ENCODE peak calls at places on chromosomes 16 and 17, in eight cellular contexts. G is mucosa of descending colon, E is tibial nerve, B is fibroblast of mammary gland, R is fibroblast of pulmonary artery, W is brain microvascular endothelial cell, H is GM12865, J is Caco-2. M is an unnamed sample.

GRCh38 chr17:54870671-54871175 is 29.9 kb upstream of the TOM1L1 start:
- DNase-seq in W (no peak), E (no peak), H (no peak), G (no peak), J (no peak), R (no peak), B (no peak), M (no peak)

GRCh38 chr17:50028207-50029120 is 27.4 kb upstream of the ITGA3 start:
- DNase-seq in J (no peak), H (no peak), G (no peak), B (peak), R (peak), W (peak), E (no peak), M (peak)

GRCh38 chr17:40095944-40096791 is 4.2 kb downstream of the NR1D1 start:
- DNase-seq in J (no peak), W (no peak), B (peak), R (no peak), G (peak), H (peak), E (no peak), M (peak)

GRCh38 chr17:76345377-76345945 is 8.3 kb downstream of the PRPSAP1 start:
- DNase-seq in H (no peak), W (no peak), R (no peak), B (no peak), J (no peak), E (no peak), G (no peak), M (no peak)

GRCh38 chr17:9236286-9237052 is 215.2 kb downstream of the NTN1 start:
- DNase-seq in W (no peak), E (no peak), R (no peak), H (no peak), J (no peak), G (no peak), B (no peak), M (no peak)

GRCh38 chr17:40306395-40306794 is 2.6 kb upstream of the RARA start:
- DNase-seq in J (peak), R (no peak), H (no peak), G (no peak), E (no peak), W (no peak), B (no peak), M (no peak)

GRCh38 chr16:4293822-4294457 is 21.1 kb upstream of the TFAP4 start:
- DNase-seq in R (peak), W (peak), E (no peak), J (no peak), H (no peak), G (no peak), B (peak), M (peak)

GRCh38 chr16:24848065-24848464 is 2.3 kb downstream of the SLC5A11 start:
- DNase-seq in R (peak), B (peak), J (no peak), E (no peak), W (peak), G (no peak), H (no peak), M (peak)

GRCh38 chr17:5115673-5116651 is at the start of gene USP6:
- DNase-seq in H (no peak), J (no peak), E (no peak), B (no peak), R (no peak), W (no peak), G (no peak), M (no peak)

GRCh38 chr17:12917401-12917800 is 100.4 kb downstream of the ELAC2 start:
- DNase-seq in E (no peak), G (no peak), R (no peak), J (no peak), H (no peak), B (no peak), W (no peak), M (no peak)

GRCh38 chr17:14813649-14814048 is 451.5 kb downstream of the PMP22 start:
- DNase-seq in W (no peak), J (no peak), B (peak), R (peak), H (no peak), E (no peak), G (peak), M (no peak)
- TF ChIP-seq CTCF in W (peak), J (peak), B (no peak), R (peak), H (no peak), E (no peak), G (no peak), M (no peak)

GRCh38 chr17:31307640-31308039 is 6.2 kb downstream of the EVI2B start:
- DNase-seq in W (no peak), B (no peak), R (no peak), E (no peak), J (no peak), G (no peak), H (no peak), M (no peak)
- H3K4me3 ChIP-seq in W (no peak), B (no peak), R (no peak), E (no peak), J (no peak), G (no peak), H (peak), M (no peak)

GRCh38 chr17:11144358-11145233 is 96.4 kb upstream of the SHISA6 start:
- DNase-seq in R (peak), W (no peak), J (peak), E (no peak), B (peak), H (peak), G (peak), M (no peak)
- TF ChIP-seq CTCF in R (peak), W (peak), J (no peak), E (peak), B (peak), H (peak), G (peak), M (no peak)

GRCh38 chr17:21510686-21511367 is 134.7 kb downstream of the KCNJ12 start:
- DNase-seq in J (no peak), B (no peak), W (no peak), H (no peak), E (no peak), R (no peak), G (no peak), M (peak)
- H3K4me3 ChIP-seq in J (peak), B (peak), W (peak), H (no peak), E (peak), R (peak), G (no peak), M (peak)

DNA sequence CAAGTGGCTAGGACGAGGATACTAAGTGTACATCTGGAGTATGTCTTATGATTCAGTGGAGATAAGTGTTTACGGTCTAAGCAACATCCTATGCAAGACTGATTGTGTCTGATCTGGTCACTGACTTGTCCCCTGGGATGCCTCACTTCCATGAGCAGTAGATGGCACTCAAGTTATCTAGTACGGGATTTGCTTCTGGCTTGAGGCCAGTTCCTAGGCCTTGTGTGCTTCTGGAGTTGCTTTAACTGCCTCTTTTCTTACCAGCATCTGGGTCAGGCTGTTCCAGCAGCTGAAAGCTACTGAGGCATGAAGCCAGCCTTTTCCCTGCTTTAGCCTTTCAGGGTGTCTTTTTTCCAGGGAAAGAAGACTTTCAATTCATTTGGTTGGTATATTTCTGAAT is 23.0 kb downstream of the SUPT6H start:
- DNase-seq in R (peak), W (peak), G (peak), H (no peak), B (peak), E (no peak), J (no peak), M (peak)
- TF ChIP-seq CTCF in R (no peak), W (peak), G (no peak), H (no peak), B (no peak), E (no peak), J (no peak), M (no peak)

GRCh38 chr17:21126645-21127507 is at the start of gene DHRS7B:
- DNase-seq in J (peak), H (peak), W (peak), G (peak), E (peak), B (peak), R (peak), M (peak)

GRCh38 chr17:21129023-21129681 is 2.4 kb downstream of the DHRS7B start:
- DNase-seq in R (peak), H (no peak), G (peak), W (peak), B (peak), E (no peak), J (no peak), M (peak)

GRCh38 chr17:21124096-21124495 is 2.7 kb upstream of the DHRS7B start:
- DNase-seq in J (no peak), H (peak), R (no peak), W (no peak), E (no peak), G (no peak), B (no peak), M (no peak)

GRCh38 chr17:21127508-21128077 is 829 bp downstream of the DHRS7B start:
- DNase-seq in B (peak), J (no peak), H (no peak), W (no peak), G (no peak), E (no peak), R (no peak), M (no peak)

GRCh38 chr17:21125862-21126261 is 902 bp upstream of the DHRS7B start:
- DNase-seq in G (peak), J (no peak), E (no peak), R (no peak), B (no peak), W (no peak), H (peak), M (no peak)
- H3K4me3 ChIP-seq in G (no peak), J (peak), E (peak), R (no peak), B (no peak), W (no peak), H (peak), M (no peak)

GRCh38 chr16:74720579-74720978 is 19.9 kb upstream of the MLKL start:
- DNase-seq in W (no peak), J (no peak), B (no peak), E (no peak), H (no peak), R (no peak), G (no peak), M (no peak)

GRCh38 chr16:74716355-74716754 is 15.7 kb upstream of the MLKL start:
- DNase-seq in W (no peak), R (no peak), G (no peak), E (no peak), B (no peak), J (no peak), H (no peak), M (no peak)

GRCh38 chr16:74717367-74717766 is 16.7 kb upstream of the MLKL start:
- DNase-seq in E (no peak), H (no peak), B (no peak), G (no peak), R (no peak), J (no peak), W (no peak), M (no peak)

GRCh38 chr16:74718140-74718539 is 17.5 kb upstream of the MLKL start:
- DNase-seq in W (no peak), J (no peak), E (no peak), B (no peak), R (no peak), G (no peak), H (no peak), M (no peak)

GRCh38 chr16:74718741-74719610 is 18.3 kb upstream of the MLKL start:
- DNase-seq in W (no peak), E (no peak), G (no peak), J (no peak), R (no peak), H (no peak), B (no peak), M (no peak)
- TF ChIP-seq CTCF in W (peak), E (no peak), G (no peak), J (no peak), R (no peak), H (no peak), B (no peak), M (no peak)

DNA sequence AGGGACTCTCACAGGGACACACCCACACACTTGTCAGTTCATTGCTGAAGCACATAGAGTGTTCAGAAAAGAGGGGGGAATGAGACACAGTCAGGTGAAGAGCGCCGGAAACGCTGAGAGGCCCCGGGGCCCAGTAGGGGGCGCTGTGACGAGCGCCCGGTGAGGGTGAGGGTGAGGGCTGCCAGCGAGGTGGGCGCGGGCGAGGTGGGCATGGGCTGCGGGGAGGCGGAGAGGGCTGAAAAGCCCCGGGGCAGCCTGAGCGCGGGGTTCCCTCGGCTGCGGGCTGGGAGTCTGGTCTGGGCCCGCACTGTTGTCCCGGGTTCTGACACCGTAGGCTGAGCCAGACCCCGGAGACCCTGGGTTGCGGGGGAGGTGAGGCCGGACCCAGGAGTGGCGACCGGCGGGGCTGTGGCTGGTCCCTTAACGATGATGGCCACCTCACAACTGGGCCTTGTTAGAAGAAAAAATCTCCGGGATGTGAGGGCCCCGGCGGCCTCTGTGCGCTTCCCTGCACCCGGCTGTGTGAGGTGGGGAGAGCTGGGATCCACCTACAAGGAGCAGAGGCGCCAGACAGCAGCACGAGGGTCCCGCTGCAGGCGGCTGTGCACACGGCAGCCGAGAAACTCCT is 91.4 kb downstream of the C16orf78 start:
- DNase-seq in B (no peak), W (no peak), R (no peak), H (no peak), E (no peak), G (no peak), J (no peak), M (no peak)
- H3K4me3 ChIP-seq in B (no peak), W (no peak), R (no peak), H (no peak), E (peak), G (no peak), J (no peak), M (no peak)